ENCODE peak calls at places on chromosomes 7 and 10, in five cellular contexts. One of them, this sample, is unnamed.

GRCh38 chr10:88038268-88038667 is 174.8 kb downstream of the PTEN start:
- DNase-seq in activated CD8-positive, alpha-beta T cell treated with anti-CD3 and anti-CD28 coated beads, Interleukin-2, amount 10 ng/mL, durations not matched to agents 7 days and 5 days: no peak
- DNase-seq in SJCRH30: peak; percentile 47
- DNase-seq in amniotic epithelial cell: peak; percentile 81
- DNase-seq in GM12865: no peak
- DNase-seq in this sample: no peak

GRCh38 chr7:114502454-114503254 is 88.0 kb downstream of the FOXP2 start:
- DNase-seq in GM12865: no peak
- DNase-seq in amniotic epithelial cell: peak; percentile 1
- DNase-seq in SJCRH30: peak; percentile 45
- DNase-seq in activated CD8-positive, alpha-beta T cell treated with anti-CD3 and anti-CD28 coated beads, Interleukin-2, amount 10 ng/mL, durations not matched to agents 7 days and 5 days: no peak
- DNase-seq in this sample: no peak

GRCh38 chr7:104767826-104768536 is 246.0 kb upstream of the KMT2E start:
- DNase-seq in activated CD8-positive, alpha-beta T cell treated with anti-CD3 and anti-CD28 coated beads, Interleukin-2, amount 10 ng/mL, durations not matched to agents 7 days and 5 days: no peak
- DNase-seq in amniotic epithelial cell: no peak
- DNase-seq in SJCRH30: no peak
- DNase-seq in GM12865: no peak
- DNase-seq in this sample: no peak

GRCh38 chr10:63264852-63265617 is 131.9 kb downstream of the NRBF2 start:
- DNase-seq in GM12865: peak; percentile 75
- DNase-seq in activated CD8-positive, alpha-beta T cell treated with anti-CD3 and anti-CD28 coated beads, Interleukin-2, amount 10 ng/mL, durations not matched to agents 7 days and 5 days: peak; percentile 61
- DNase-seq in SJCRH30: peak; percentile 15
- DNase-seq in amniotic epithelial cell: peak; percentile 69
- DNase-seq in this sample: no peak

GRCh38 chr10:84291389-84291788 is 37.0 kb upstream of the CCSER2 start:
- DNase-seq in activated CD8-positive, alpha-beta T cell treated with anti-CD3 and anti-CD28 coated beads, Interleukin-2, amount 10 ng/mL, durations not matched to agents 7 days and 5 days: no peak
- DNase-seq in amniotic epithelial cell: peak; percentile 69
- DNase-seq in SJCRH30: peak; percentile 17
- DNase-seq in GM12865: peak; percentile 18
- DNase-seq in this sample: no peak

GRCh38 chr7:114988035-114988434 is 66.1 kb downstream of the MDFIC start:
- DNase-seq in activated CD8-positive, alpha-beta T cell treated with anti-CD3 and anti-CD28 coated beads, Interleukin-2, amount 10 ng/mL, durations not matched to agents 7 days and 5 days: no peak
- DNase-seq in SJCRH30: no peak
- DNase-seq in GM12865: no peak
- DNase-seq in amniotic epithelial cell: no peak
- DNase-seq in this sample: no peak

GRCh38 chr7:44990520-44991023 is 9.4 kb upstream of the CCM2 start:
- DNase-seq in amniotic epithelial cell: peak; percentile 76
- DNase-seq in SJCRH30: no peak
- DNase-seq in activated CD8-positive, alpha-beta T cell treated with anti-CD3 and anti-CD28 coated beads, Interleukin-2, amount 10 ng/mL, durations not matched to agents 7 days and 5 days: no peak
- DNase-seq in GM12865: no peak
- DNase-seq in this sample: no peak

GRCh38 chr10:18140149-18140956 is at the start of gene CACNB2:
- DNase-seq in SJCRH30: no peak
- DNase-seq in activated CD8-positive, alpha-beta T cell treated with anti-CD3 and anti-CD28 coated beads, Interleukin-2, amount 10 ng/mL, durations not matched to agents 7 days and 5 days: no peak
- DNase-seq in amniotic epithelial cell: peak; percentile 65
- DNase-seq in GM12865: no peak
- DNase-seq in this sample: peak; percentile 12

GRCh38 chr7:34320926-34321609 is 336.9 kb upstream of the NPSR1 start:
- DNase-seq in activated CD8-positive, alpha-beta T cell treated with anti-CD3 and anti-CD28 coated beads, Interleukin-2, amount 10 ng/mL, durations not matched to agents 7 days and 5 days: peak; percentile 59
- DNase-seq in SJCRH30: peak; percentile 29
- DNase-seq in GM12865: peak; percentile 72
- DNase-seq in amniotic epithelial cell: peak; percentile 64
- DNase-seq in this sample: no peak

GRCh38 chr7:124784879-124785818 is 19.6 kb upstream of the GPR37 start:
- DNase-seq in amniotic epithelial cell: peak; percentile 55
- DNase-seq in GM12865: peak; percentile 55
- DNase-seq in SJCRH30: peak; percentile 39
- DNase-seq in activated CD8-positive, alpha-beta T cell treated with anti-CD3 and anti-CD28 coated beads, Interleukin-2, amount 10 ng/mL, durations not matched to agents 7 days and 5 days: peak; percentile 36
- DNase-seq in this sample: no peak

GRCh38 chr7:57868771-57869483 is 418.9 kb downstream of the ZNF716 start:
- DNase-seq in SJCRH30: no peak
- DNase-seq in GM12865: no peak
- DNase-seq in activated CD8-positive, alpha-beta T cell treated with anti-CD3 and anti-CD28 coated beads, Interleukin-2, amount 10 ng/mL, durations not matched to agents 7 days and 5 days: no peak
- DNase-seq in amniotic epithelial cell: no peak
- DNase-seq in this sample: no peak

GRCh38 chr10:44326474-44327030 is 58.3 kb downstream of the CXCL12 start:
- DNase-seq in SJCRH30: no peak
- DNase-seq in activated CD8-positive, alpha-beta T cell treated with anti-CD3 and anti-CD28 coated beads, Interleukin-2, amount 10 ng/mL, durations not matched to agents 7 days and 5 days: no peak
- DNase-seq in GM12865: no peak
- DNase-seq in amniotic epithelial cell: no peak
- DNase-seq in this sample: no peak

GRCh38 chr7:51606601-51607154 is 290.1 kb upstream of the COBL start:
- DNase-seq in amniotic epithelial cell: no peak
- DNase-seq in activated CD8-positive, alpha-beta T cell treated with anti-CD3 and anti-CD28 coated beads, Interleukin-2, amount 10 ng/mL, durations not matched to agents 7 days and 5 days: no peak
- DNase-seq in GM12865: no peak
- DNase-seq in SJCRH30: no peak
- DNase-seq in this sample: no peak

GRCh38 chr7:129519464-129519863 is 17.1 kb downstream of the SMKR1 start:
- DNase-seq in GM12865: no peak
- DNase-seq in amniotic epithelial cell: no peak
- DNase-seq in SJCRH30: no peak
- DNase-seq in activated CD8-positive, alpha-beta T cell treated with anti-CD3 and anti-CD28 coated beads, Interleukin-2, amount 10 ng/mL, durations not matched to agents 7 days and 5 days: no peak
- DNase-seq in this sample: no peak

GRCh38 chr7:44867073-44867990 is 18.0 kb downstream of the PURB start:
- DNase-seq in activated CD8-positive, alpha-beta T cell treated with anti-CD3 and anti-CD28 coated beads, Interleukin-2, amount 10 ng/mL, durations not matched to agents 7 days and 5 days: no peak
- DNase-seq in GM12865: no peak
- DNase-seq in SJCRH30: peak; percentile 80
- DNase-seq in amniotic epithelial cell: peak; percentile 92
- DNase-seq in this sample: no peak

GRCh38 chr10:79203014-79203675 is 134.4 kb downstream of the ZMIZ1 start:
- DNase-seq in activated CD8-positive, alpha-beta T cell treated with anti-CD3 and anti-CD28 coated beads, Interleukin-2, amount 10 ng/mL, durations not matched to agents 7 days and 5 days: no peak
- DNase-seq in SJCRH30: no peak
- DNase-seq in amniotic epithelial cell: no peak
- DNase-seq in GM12865: no peak
- DNase-seq in this sample: no peak

GRCh38 chr7:78041409-78041808 is 242.8 kb downstream of the PHTF2 start:
- DNase-seq in amniotic epithelial cell: no peak
- DNase-seq in activated CD8-positive, alpha-beta T cell treated with anti-CD3 and anti-CD28 coated beads, Interleukin-2, amount 10 ng/mL, durations not matched to agents 7 days and 5 days: no peak
- DNase-seq in GM12865: no peak
- DNase-seq in SJCRH30: no peak
- DNase-seq in this sample: no peak

GRCh38 chr10:69558559-69558958 is 14.7 kb downstream of the NEUROG3 start:
- DNase-seq in activated CD8-positive, alpha-beta T cell treated with anti-CD3 and anti-CD28 coated beads, Interleukin-2, amount 10 ng/mL, durations not matched to agents 7 days and 5 days: peak; percentile 76
- DNase-seq in SJCRH30: no peak
- DNase-seq in amniotic epithelial cell: no peak
- DNase-seq in GM12865: no peak
- DNase-seq in this sample: no peak

GRCh38 chr7:127347567-127348246 is 44.8 kb downstream of the ZNF800 start:
- DNase-seq in amniotic epithelial cell: peak; percentile 51
- DNase-seq in GM12865: peak; percentile 76
- DNase-seq in activated CD8-positive, alpha-beta T cell treated with anti-CD3 and anti-CD28 coated beads, Interleukin-2, amount 10 ng/mL, durations not matched to agents 7 days and 5 days: peak; percentile 71
- DNase-seq in SJCRH30: no peak
- DNase-seq in this sample: peak; percentile 82

GRCh38 chr10:72308320-72308987 is 34.7 kb downstream of the DDIT4 start:
- DNase-seq in activated CD8-positive, alpha-beta T cell treated with anti-CD3 and anti-CD28 coated beads, Interleukin-2, amount 10 ng/mL, durations not matched to agents 7 days and 5 days: peak; percentile 53
- DNase-seq in GM12865: no peak
- DNase-seq in amniotic epithelial cell: peak; percentile 99
- DNase-seq in SJCRH30: no peak
- DNase-seq in this sample: no peak

GRCh38 chr10:130179640-130180039 is 43.4 kb downstream of the GLRX3 start:
- DNase-seq in amniotic epithelial cell: peak; percentile 80
- DNase-seq in GM12865: peak; percentile 46
- DNase-seq in SJCRH30: no peak
- DNase-seq in activated CD8-positive, alpha-beta T cell treated with anti-CD3 and anti-CD28 coated beads, Interleukin-2, amount 10 ng/mL, durations not matched to agents 7 days and 5 days: peak; percentile 65
- DNase-seq in this sample: no peak

GRCh38 chr7:65820287-65820950 is 52.5 kb upstream of the VKORC1L1 start:
- DNase-seq in amniotic epithelial cell: peak; percentile 19
- DNase-seq in SJCRH30: no peak
- DNase-seq in activated CD8-positive, alpha-beta T cell treated with anti-CD3 and anti-CD28 coated beads, Interleukin-2, amount 10 ng/mL, durations not matched to agents 7 days and 5 days: no peak
- DNase-seq in GM12865: no peak
- DNase-seq in this sample: no peak

GRCh38 chr7:115224923-115225322 is 303.0 kb downstream of the MDFIC start:
- DNase-seq in GM12865: no peak
- DNase-seq in amniotic epithelial cell: no peak
- DNase-seq in SJCRH30: no peak
- DNase-seq in activated CD8-positive, alpha-beta T cell treated with anti-CD3 and anti-CD28 coated beads, Interleukin-2, amount 10 ng/mL, durations not matched to agents 7 days and 5 days: no peak
- DNase-seq in this sample: no peak

GRCh38 chr10:87092861-87093460 is 1.7 kb downstream of the GLUD1 start:
- DNase-seq in GM12865: peak; percentile 54
- DNase-seq in SJCRH30: peak; percentile 11
- DNase-seq in activated CD8-positive, alpha-beta T cell treated with anti-CD3 and anti-CD28 coated beads, Interleukin-2, amount 10 ng/mL, durations not matched to agents 7 days and 5 days: peak; percentile 50
- DNase-seq in amniotic epithelial cell: no peak
- DNase-seq in this sample: no peak

GRCh38 chr10:4909118-4909517 is 54.1 kb upstream of the AKR1C1 start:
- DNase-seq in activated CD8-positive, alpha-beta T cell treated with anti-CD3 and anti-CD28 coated beads, Interleukin-2, amount 10 ng/mL, durations not matched to agents 7 days and 5 days: no peak
- DNase-seq in amniotic epithelial cell: no peak
- DNase-seq in GM12865: peak; percentile 37
- DNase-seq in SJCRH30: no peak
- DNase-seq in this sample: no peak

GRCh38 chr7:12258074-12258473 is 47.0 kb downstream of the TMEM106B start:
- DNase-seq in amniotic epithelial cell: no peak
- DNase-seq in GM12865: no peak
- DNase-seq in SJCRH30: no peak
- DNase-seq in activated CD8-positive, alpha-beta T cell treated with anti-CD3 and anti-CD28 coated beads, Interleukin-2, amount 10 ng/mL, durations not matched to agents 7 days and 5 days: no peak
- DNase-seq in this sample: no peak

GRCh38 chr10:122656741-122657140 is 42.9 kb downstream of the C10orf120 start:
- DNase-seq in SJCRH30: no peak
- DNase-seq in GM12865: no peak
- DNase-seq in amniotic epithelial cell: no peak
- DNase-seq in activated CD8-positive, alpha-beta T cell treated with anti-CD3 and anti-CD28 coated beads, Interleukin-2, amount 10 ng/mL, durations not matched to agents 7 days and 5 days: no peak
- DNase-seq in this sample: no peak

GRCh38 chr7:83457022-83457892 is 191.7 kb downstream of the SEMA3E start:
- DNase-seq in SJCRH30: no peak
- DNase-seq in activated CD8-positive, alpha-beta T cell treated with anti-CD3 and anti-CD28 coated beads, Interleukin-2, amount 10 ng/mL, durations not matched to agents 7 days and 5 days: no peak
- DNase-seq in amniotic epithelial cell: no peak
- DNase-seq in GM12865: peak; percentile 5
- DNase-seq in this sample: no peak

GRCh38 chr7:99827040-99827778 is 604 bp upstream of the CYP3A43 start:
- DNase-seq in amniotic epithelial cell: no peak
- DNase-seq in SJCRH30: no peak
- DNase-seq in GM12865: no peak
- DNase-seq in activated CD8-positive, alpha-beta T cell treated with anti-CD3 and anti-CD28 coated beads, Interleukin-2, amount 10 ng/mL, durations not matched to agents 7 days and 5 days: no peak
- DNase-seq in this sample: no peak

GRCh38 chr7:418636-419280 is 100.9 kb downstream of the PDGFA start:
- DNase-seq in activated CD8-positive, alpha-beta T cell treated with anti-CD3 and anti-CD28 coated beads, Interleukin-2, amount 10 ng/mL, durations not matched to agents 7 days and 5 days: no peak
- DNase-seq in SJCRH30: no peak
- DNase-seq in amniotic epithelial cell: no peak
- DNase-seq in GM12865: no peak
- DNase-seq in this sample: no peak

This sample was measured in GM06990.